ENCODE peak calls at places on chromosomes 6 and 20, in ten cellular contexts. One of them, this sample, is unnamed.

GRCh38 chr6:133623621-133624020 is 265.3 kb upstream of the TCF21 start:
- DNase-seq in brain microvascular endothelial cell: no peak
- DNase-seq in mammary epithelial cell: no peak
- DNase-seq in left ventricle myocardium inferior: no peak
- DNase-seq in heart left ventricle: no peak
- DNase-seq in Panc1: no peak
- DNase-seq in caudate nucleus: no peak
- DNase-seq in CD8-positive, alpha-beta T cell: no peak
- DNase-seq in IMR-90: no peak
- DNase-seq in WERI-Rb-1: no peak
- DNase-seq in this sample: no peak

GRCh38 chr6:117960906-117961700 is 54.0 kb downstream of the SLC35F1 start:
- DNase-seq in brain microvascular endothelial cell: no peak
- DNase-seq in mammary epithelial cell: no peak
- DNase-seq in left ventricle myocardium inferior: no peak
- DNase-seq in heart left ventricle: no peak
- DNase-seq in Panc1: no peak
- DNase-seq in caudate nucleus: no peak
- DNase-seq in CD8-positive, alpha-beta T cell: no peak
- DNase-seq in IMR-90: no peak
- DNase-seq in WERI-Rb-1: no peak
- DNase-seq in this sample: no peak

GRCh38 chr6:80233955-80234354 is 127.5 kb downstream of the BCKDHB start:
- DNase-seq in brain microvascular endothelial cell: no peak
- DNase-seq in mammary epithelial cell: no peak
- DNase-seq in left ventricle myocardium inferior: no peak
- DNase-seq in heart left ventricle: no peak
- DNase-seq in Panc1: no peak
- DNase-seq in caudate nucleus: no peak
- DNase-seq in CD8-positive, alpha-beta T cell: no peak
- DNase-seq in IMR-90: no peak
- DNase-seq in WERI-Rb-1: no peak
- DNase-seq in this sample: no peak

GRCh38 chr6:81144346-81144745 is 608.1 kb downstream of the TENT5A start:
- DNase-seq in brain microvascular endothelial cell: no peak
- DNase-seq in mammary epithelial cell: no peak
- DNase-seq in left ventricle myocardium inferior: no peak
- DNase-seq in heart left ventricle: no peak
- DNase-seq in Panc1: no peak
- DNase-seq in caudate nucleus: no peak
- DNase-seq in CD8-positive, alpha-beta T cell: no peak
- DNase-seq in IMR-90: peak
- DNase-seq in WERI-Rb-1: no peak
- DNase-seq in this sample: no peak

GRCh38 chr6:134551245-134551960 is 233.5 kb upstream of the SGK1 start:
- DNase-seq in brain microvascular endothelial cell: peak
- DNase-seq in mammary epithelial cell: peak
- DNase-seq in left ventricle myocardium inferior: no peak
- DNase-seq in heart left ventricle: no peak
- DNase-seq in Panc1: peak
- DNase-seq in caudate nucleus: no peak
- DNase-seq in CD8-positive, alpha-beta T cell: no peak
- DNase-seq in IMR-90: peak
- DNase-seq in WERI-Rb-1: no peak
- DNase-seq in this sample: no peak

GRCh38 chr20:52047811-52048302 is 143.7 kb downstream of the ZFP64 start:
- DNase-seq in brain microvascular endothelial cell: peak
- DNase-seq in mammary epithelial cell: peak
- DNase-seq in left ventricle myocardium inferior: no peak
- DNase-seq in heart left ventricle: no peak
- DNase-seq in Panc1: no peak
- DNase-seq in caudate nucleus: no peak
- DNase-seq in CD8-positive, alpha-beta T cell: no peak
- DNase-seq in IMR-90: peak
- DNase-seq in WERI-Rb-1: no peak
- DNase-seq in this sample: no peak

GRCh38 chr20:34536798-34537394 is 20.7 kb downstream of the DYNLRB1 start:
- DNase-seq in brain microvascular endothelial cell: peak
- DNase-seq in mammary epithelial cell: no peak
- DNase-seq in left ventricle myocardium inferior: peak
- DNase-seq in heart left ventricle: peak
- DNase-seq in Panc1: no peak
- DNase-seq in caudate nucleus: peak
- DNase-seq in CD8-positive, alpha-beta T cell: no peak
- DNase-seq in IMR-90: no peak
- DNase-seq in WERI-Rb-1: peak
- DNase-seq in this sample: no peak

GRCh38 chr6:21808045-21808470 is 214.5 kb downstream of the SOX4 start:
- DNase-seq in brain microvascular endothelial cell: peak
- DNase-seq in mammary epithelial cell: peak
- DNase-seq in left ventricle myocardium inferior: peak
- DNase-seq in heart left ventricle: no peak
- DNase-seq in Panc1: no peak
- DNase-seq in caudate nucleus: no peak
- DNase-seq in CD8-positive, alpha-beta T cell: no peak
- DNase-seq in IMR-90: peak
- DNase-seq in WERI-Rb-1: no peak
- DNase-seq in this sample: no peak

GRCh38 chr6:26216886-26217713 is 129.9 kb downstream of the HFE start:
- DNase-seq in brain microvascular endothelial cell: peak
- DNase-seq in mammary epithelial cell: no peak
- DNase-seq in left ventricle myocardium inferior: peak
- DNase-seq in heart left ventricle: peak
- DNase-seq in Panc1: no peak
- DNase-seq in caudate nucleus: peak
- DNase-seq in CD8-positive, alpha-beta T cell: peak
- DNase-seq in IMR-90: peak
- DNase-seq in WERI-Rb-1: no peak
- DNase-seq in this sample: no peak

GRCh38 chr6:8389034-8389818 is 46.1 kb downstream of the SLC35B3 start:
- DNase-seq in brain microvascular endothelial cell: no peak
- DNase-seq in mammary epithelial cell: no peak
- DNase-seq in left ventricle myocardium inferior: no peak
- DNase-seq in heart left ventricle: no peak
- DNase-seq in Panc1: no peak
- DNase-seq in caudate nucleus: no peak
- DNase-seq in CD8-positive, alpha-beta T cell: no peak
- DNase-seq in IMR-90: no peak
- DNase-seq in WERI-Rb-1: no peak
- DNase-seq in this sample: no peak

GRCh38 chr20:57399587-57400261 is 8.5 kb downstream of the RBM38 start:
- DNase-seq in brain microvascular endothelial cell: no peak
- DNase-seq in mammary epithelial cell: no peak
- DNase-seq in left ventricle myocardium inferior: no peak
- DNase-seq in heart left ventricle: peak
- DNase-seq in Panc1: no peak
- DNase-seq in caudate nucleus: no peak
- DNase-seq in CD8-positive, alpha-beta T cell: no peak
- DNase-seq in IMR-90: peak
- DNase-seq in WERI-Rb-1: no peak
- DNase-seq in this sample: no peak

GRCh38 chr6:126376682-126377081 is 36.8 kb downstream of the CENPW start:
- DNase-seq in brain microvascular endothelial cell: no peak
- DNase-seq in mammary epithelial cell: no peak
- DNase-seq in left ventricle myocardium inferior: no peak
- DNase-seq in heart left ventricle: no peak
- DNase-seq in Panc1: no peak
- DNase-seq in caudate nucleus: no peak
- DNase-seq in CD8-positive, alpha-beta T cell: no peak
- DNase-seq in IMR-90: no peak
- DNase-seq in WERI-Rb-1: no peak
- DNase-seq in this sample: no peak

GRCh38 chr6:103783344-103783743 is 1076.4 kb downstream of the HACE1 start:
- DNase-seq in brain microvascular endothelial cell: peak
- DNase-seq in mammary epithelial cell: no peak
- DNase-seq in left ventricle myocardium inferior: no peak
- DNase-seq in heart left ventricle: no peak
- DNase-seq in Panc1: no peak
- DNase-seq in caudate nucleus: no peak
- DNase-seq in CD8-positive, alpha-beta T cell: no peak
- DNase-seq in IMR-90: no peak
- DNase-seq in WERI-Rb-1: no peak
- DNase-seq in this sample: no peak

DNA sequence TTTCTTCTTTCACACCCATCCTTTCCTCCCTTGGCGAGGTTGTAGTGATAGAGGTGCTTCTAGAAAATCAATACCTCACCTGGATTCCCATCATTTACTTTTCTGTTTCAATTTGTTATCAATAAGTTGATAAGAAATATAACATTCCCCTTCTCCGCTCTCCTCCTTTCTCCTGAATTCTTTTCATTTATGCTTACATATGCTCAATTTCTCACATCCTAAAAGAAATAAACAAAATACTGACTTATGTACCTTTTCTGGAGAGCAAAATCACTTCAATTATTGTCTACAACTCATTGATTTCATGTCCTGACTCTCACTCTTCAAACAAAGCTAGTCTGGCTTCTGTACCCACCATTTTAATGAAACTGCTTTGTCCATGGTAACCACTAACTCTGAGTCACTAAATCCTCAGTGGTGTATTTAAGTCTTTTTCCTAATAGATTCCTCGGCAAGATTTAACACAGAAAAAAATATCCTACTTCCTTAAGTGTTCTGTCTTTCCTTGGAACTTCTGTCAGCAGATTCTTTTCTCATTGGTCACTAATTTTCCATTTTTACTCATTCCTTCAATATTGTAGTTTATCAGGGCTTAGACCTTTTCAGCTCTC is 289.6 kb downstream of the RFPL4B start:
- DNase-seq in brain microvascular endothelial cell: peak
- DNase-seq in mammary epithelial cell: no peak
- DNase-seq in left ventricle myocardium inferior: no peak
- DNase-seq in heart left ventricle: no peak
- DNase-seq in Panc1: no peak
- DNase-seq in caudate nucleus: no peak
- DNase-seq in CD8-positive, alpha-beta T cell: no peak
- DNase-seq in IMR-90: peak
- DNase-seq in WERI-Rb-1: no peak
- DNase-seq in this sample: no peak
- H3K27ac ChIP-seq in brain microvascular endothelial cell: no peak
- H3K27ac ChIP-seq in mammary epithelial cell: no peak
- H3K27ac ChIP-seq in left ventricle myocardium inferior: no peak
- H3K27ac ChIP-seq in heart left ventricle: no peak
- H3K27ac ChIP-seq in Panc1: no peak
- H3K27ac ChIP-seq in caudate nucleus: no peak
- H3K27ac ChIP-seq in CD8-positive, alpha-beta T cell: no peak
- H3K27ac ChIP-seq in IMR-90: no peak
- H3K27ac ChIP-seq in WERI-Rb-1: no peak
- H3K27ac ChIP-seq in this sample: no peak

GRCh38 chr6:78526432-78526831 is 340.9 kb upstream of the IRAK1BP1 start:
- DNase-seq in brain microvascular endothelial cell: no peak
- DNase-seq in mammary epithelial cell: no peak
- DNase-seq in left ventricle myocardium inferior: no peak
- DNase-seq in heart left ventricle: no peak
- DNase-seq in Panc1: no peak
- DNase-seq in caudate nucleus: no peak
- DNase-seq in CD8-positive, alpha-beta T cell: no peak
- DNase-seq in IMR-90: no peak
- DNase-seq in WERI-Rb-1: no peak
- DNase-seq in this sample: no peak

GRCh38 chr6:78528926-78529325 is 338.4 kb upstream of the IRAK1BP1 start:
- DNase-seq in brain microvascular endothelial cell: no peak
- DNase-seq in mammary epithelial cell: no peak
- DNase-seq in left ventricle myocardium inferior: no peak
- DNase-seq in heart left ventricle: no peak
- DNase-seq in Panc1: no peak
- DNase-seq in caudate nucleus: no peak
- DNase-seq in CD8-positive, alpha-beta T cell: no peak
- DNase-seq in IMR-90: no peak
- DNase-seq in WERI-Rb-1: no peak
- DNase-seq in this sample: no peak

GRCh38 chr6:78533876-78534275 is 333.5 kb upstream of the IRAK1BP1 start:
- DNase-seq in brain microvascular endothelial cell: no peak
- DNase-seq in mammary epithelial cell: no peak
- DNase-seq in left ventricle myocardium inferior: no peak
- DNase-seq in heart left ventricle: no peak
- DNase-seq in Panc1: no peak
- DNase-seq in caudate nucleus: no peak
- DNase-seq in CD8-positive, alpha-beta T cell: no peak
- DNase-seq in IMR-90: no peak
- DNase-seq in WERI-Rb-1: no peak
- DNase-seq in this sample: no peak

GRCh38 chr6:78533426-78533825 is 333.9 kb upstream of the IRAK1BP1 start:
- DNase-seq in brain microvascular endothelial cell: peak
- DNase-seq in mammary epithelial cell: no peak
- DNase-seq in left ventricle myocardium inferior: no peak
- DNase-seq in heart left ventricle: no peak
- DNase-seq in Panc1: no peak
- DNase-seq in caudate nucleus: no peak
- DNase-seq in CD8-positive, alpha-beta T cell: no peak
- DNase-seq in IMR-90: peak
- DNase-seq in WERI-Rb-1: no peak
- DNase-seq in this sample: no peak

DNA sequence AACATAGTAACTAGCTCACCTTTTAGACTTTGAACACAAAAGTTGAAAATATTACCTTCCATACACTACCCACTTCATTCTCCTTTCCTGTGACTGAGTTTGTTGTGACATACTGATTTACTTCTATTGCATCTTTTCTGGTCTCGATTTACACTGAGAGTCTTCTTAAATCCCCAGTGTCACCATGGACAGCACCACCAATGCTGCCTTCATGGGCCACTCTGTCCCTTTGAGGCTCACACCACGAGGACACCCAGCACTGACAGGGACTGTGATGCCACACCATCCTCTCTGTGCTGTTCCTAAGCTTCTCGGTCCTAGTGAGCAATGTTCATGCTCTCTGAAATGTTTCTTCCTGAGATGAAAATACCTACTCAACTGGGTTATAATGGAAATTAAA is 337.1 kb upstream of the IRAK1BP1 start:
- DNase-seq in brain microvascular endothelial cell: no peak
- DNase-seq in mammary epithelial cell: no peak
- DNase-seq in left ventricle myocardium inferior: no peak
- DNase-seq in heart left ventricle: no peak
- DNase-seq in Panc1: no peak
- DNase-seq in caudate nucleus: no peak
- DNase-seq in CD8-positive, alpha-beta T cell: no peak
- DNase-seq in IMR-90: no peak
- DNase-seq in WERI-Rb-1: no peak
- DNase-seq in this sample: no peak
- H3K27ac ChIP-seq in brain microvascular endothelial cell: no peak
- H3K27ac ChIP-seq in mammary epithelial cell: no peak
- H3K27ac ChIP-seq in left ventricle myocardium inferior: no peak
- H3K27ac ChIP-seq in heart left ventricle: no peak
- H3K27ac ChIP-seq in Panc1: no peak
- H3K27ac ChIP-seq in caudate nucleus: no peak
- H3K27ac ChIP-seq in CD8-positive, alpha-beta T cell: no peak
- H3K27ac ChIP-seq in IMR-90: no peak
- H3K27ac ChIP-seq in WERI-Rb-1: no peak
- H3K27ac ChIP-seq in this sample: no peak

GRCh38 chr6:129267028-129267427 is 384.1 kb downstream of the LAMA2 start:
- DNase-seq in brain microvascular endothelial cell: no peak
- DNase-seq in mammary epithelial cell: no peak
- DNase-seq in left ventricle myocardium inferior: no peak
- DNase-seq in heart left ventricle: no peak
- DNase-seq in Panc1: no peak
- DNase-seq in caudate nucleus: no peak
- DNase-seq in CD8-positive, alpha-beta T cell: no peak
- DNase-seq in IMR-90: no peak
- DNase-seq in WERI-Rb-1: no peak
- DNase-seq in this sample: no peak
- H3K27ac ChIP-seq in brain microvascular endothelial cell: no peak
- H3K27ac ChIP-seq in mammary epithelial cell: no peak
- H3K27ac ChIP-seq in left ventricle myocardium inferior: peak
- H3K27ac ChIP-seq in heart left ventricle: no peak
- H3K27ac ChIP-seq in Panc1: no peak
- H3K27ac ChIP-seq in caudate nucleus: no peak
- H3K27ac ChIP-seq in CD8-positive, alpha-beta T cell: no peak
- H3K27ac ChIP-seq in IMR-90: no peak
- H3K27ac ChIP-seq in WERI-Rb-1: no peak
- H3K27ac ChIP-seq in this sample: no peak

GRCh38 chr6:121492536-121492935 is 57.1 kb downstream of the GJA1 start:
- DNase-seq in brain microvascular endothelial cell: no peak
- DNase-seq in mammary epithelial cell: no peak
- DNase-seq in left ventricle myocardium inferior: no peak
- DNase-seq in heart left ventricle: no peak
- DNase-seq in Panc1: no peak
- DNase-seq in caudate nucleus: no peak
- DNase-seq in CD8-positive, alpha-beta T cell: no peak
- DNase-seq in IMR-90: no peak
- DNase-seq in WERI-Rb-1: no peak
- DNase-seq in this sample: no peak
- H3K27ac ChIP-seq in brain microvascular endothelial cell: no peak
- H3K27ac ChIP-seq in mammary epithelial cell: no peak
- H3K27ac ChIP-seq in left ventricle myocardium inferior: no peak
- H3K27ac ChIP-seq in heart left ventricle: no peak
- H3K27ac ChIP-seq in Panc1: no peak
- H3K27ac ChIP-seq in caudate nucleus: no peak
- H3K27ac ChIP-seq in CD8-positive, alpha-beta T cell: no peak
- H3K27ac ChIP-seq in IMR-90: no peak
- H3K27ac ChIP-seq in WERI-Rb-1: no peak
- H3K27ac ChIP-seq in this sample: no peak